ENCODE peak calls at places on chromosomes 2 and 18, in eight cellular contexts. B, K, P, J, I, D, L and C are unnamed samples.

GRCh38 chr18:29225351-29225750 is 1048.4 kb upstream of the CDH2 start:
- DNase-seq in B (no peak), K (no peak), P (no peak), J (no peak), I (no peak), D (no peak), L (no peak), C (no peak)

GRCh38 chr2:54422072-54422581 is 34.0 kb upstream of the SPTBN1 start:
- DNase-seq in B (no peak), K (no peak), P (no peak), J (no peak), I (no peak), D (no peak), L (no peak), C (peak)

GRCh38 chr18:51621103-51621969 is 423.9 kb upstream of the MEX3C start:
- DNase-seq in B (peak), K (no peak), P (no peak), J (no peak), I (peak), D (no peak), L (peak), C (peak)

GRCh38 chr2:213317929-213318328 is 33.7 kb downstream of the SPAG16 start:
- DNase-seq in B (no peak), K (no peak), P (no peak), J (no peak), I (no peak), D (no peak), L (no peak), C (no peak)

GRCh38 chr2:224689539-224689938 is 26.6 kb downstream of the CCDC195 start:
- DNase-seq in B (no peak), K (no peak), P (no peak), J (no peak), I (no peak), D (no peak), L (no peak), C (no peak)

GRCh38 chr2:74036450-74037175 is 51.9 kb downstream of the TET3 start:
- DNase-seq in B (no peak), K (no peak), P (no peak), J (no peak), I (no peak), D (no peak), L (no peak), C (peak)

GRCh38 chr18:29430416-29430815 is 1253.5 kb upstream of the CDH2 start:
- DNase-seq in B (no peak), K (no peak), P (no peak), J (no peak), I (no peak), D (no peak), L (no peak), C (no peak)

GRCh38 chr18:33761363-33761762 is 183.3 kb downstream of the ASXL3 start:
- DNase-seq in B (peak), K (no peak), P (no peak), J (no peak), I (peak), D (no peak), L (no peak), C (peak)

GRCh38 chr2:164840930-164841718 is 499 bp downstream of the COBLL1 start:
- DNase-seq in B (no peak), K (no peak), P (no peak), J (peak), I (peak), D (peak), L (peak), C (peak)

GRCh38 chr18:59460060-59460395 is 101.0 kb upstream of the LMAN1 start:
- DNase-seq in B (no peak), K (no peak), P (no peak), J (no peak), I (no peak), D (no peak), L (no peak), C (no peak)

GRCh38 chr2:108446703-108447102 is 2.3 kb upstream of the GCC2 start:
- DNase-seq in B (no peak), K (no peak), P (no peak), J (no peak), I (no peak), D (no peak), L (no peak), C (no peak)

GRCh38 chr18:8991131-8991530 is 111.4 kb upstream of the NDUFV2 start:
- DNase-seq in B (no peak), K (no peak), P (no peak), J (no peak), I (no peak), D (no peak), L (no peak), C (no peak)

GRCh38 chr2:54076577-54076976 is 38.8 kb upstream of the ACYP2 start:
- DNase-seq in B (no peak), K (no peak), P (no peak), J (no peak), I (peak), D (no peak), L (no peak), C (no peak)

GRCh38 chr18:74546751-74547530 is 12.6 kb downstream of the CNDP1 start:
- DNase-seq in B (peak), K (no peak), P (no peak), J (peak), I (peak), D (no peak), L (no peak), C (no peak)

GRCh38 chr2:216504376-216504762 is 5.7 kb downstream of the RPL37A start:
- DNase-seq in B (no peak), K (no peak), P (no peak), J (no peak), I (no peak), D (no peak), L (no peak), C (peak)

GRCh38 chr2:210955591-210955990 is 399.2 kb downstream of the CPS1 start:
- DNase-seq in B (no peak), K (no peak), P (no peak), J (peak), I (no peak), D (no peak), L (no peak), C (no peak)

GRCh38 chr2:209772316-209772715 is 684 bp downstream of the UNC80 start:
- DNase-seq in B (no peak), K (no peak), P (no peak), J (no peak), I (no peak), D (no peak), L (no peak), C (no peak)

GRCh38 chr2:239220363-239220762 is 180.5 kb downstream of the HDAC4 start:
- DNase-seq in B (no peak), K (no peak), P (no peak), J (no peak), I (no peak), D (no peak), L (no peak), C (peak)

GRCh38 chr2:236014408-236015131 is 153.6 kb downstream of the GBX2 start:
- DNase-seq in B (no peak), K (no peak), P (no peak), J (no peak), I (no peak), D (no peak), L (no peak), C (peak)

GRCh38 chr2:195318440-195319111 is 338.4 kb upstream of the SLC39A10 start:
- DNase-seq in B (peak), K (no peak), P (no peak), J (no peak), I (peak), D (no peak), L (no peak), C (peak)

GRCh38 chr2:40721595-40721994 is 269.7 kb upstream of the SLC8A1 start:
- DNase-seq in B (no peak), K (no peak), P (no peak), J (peak), I (no peak), D (no peak), L (no peak), C (peak)

DNA sequence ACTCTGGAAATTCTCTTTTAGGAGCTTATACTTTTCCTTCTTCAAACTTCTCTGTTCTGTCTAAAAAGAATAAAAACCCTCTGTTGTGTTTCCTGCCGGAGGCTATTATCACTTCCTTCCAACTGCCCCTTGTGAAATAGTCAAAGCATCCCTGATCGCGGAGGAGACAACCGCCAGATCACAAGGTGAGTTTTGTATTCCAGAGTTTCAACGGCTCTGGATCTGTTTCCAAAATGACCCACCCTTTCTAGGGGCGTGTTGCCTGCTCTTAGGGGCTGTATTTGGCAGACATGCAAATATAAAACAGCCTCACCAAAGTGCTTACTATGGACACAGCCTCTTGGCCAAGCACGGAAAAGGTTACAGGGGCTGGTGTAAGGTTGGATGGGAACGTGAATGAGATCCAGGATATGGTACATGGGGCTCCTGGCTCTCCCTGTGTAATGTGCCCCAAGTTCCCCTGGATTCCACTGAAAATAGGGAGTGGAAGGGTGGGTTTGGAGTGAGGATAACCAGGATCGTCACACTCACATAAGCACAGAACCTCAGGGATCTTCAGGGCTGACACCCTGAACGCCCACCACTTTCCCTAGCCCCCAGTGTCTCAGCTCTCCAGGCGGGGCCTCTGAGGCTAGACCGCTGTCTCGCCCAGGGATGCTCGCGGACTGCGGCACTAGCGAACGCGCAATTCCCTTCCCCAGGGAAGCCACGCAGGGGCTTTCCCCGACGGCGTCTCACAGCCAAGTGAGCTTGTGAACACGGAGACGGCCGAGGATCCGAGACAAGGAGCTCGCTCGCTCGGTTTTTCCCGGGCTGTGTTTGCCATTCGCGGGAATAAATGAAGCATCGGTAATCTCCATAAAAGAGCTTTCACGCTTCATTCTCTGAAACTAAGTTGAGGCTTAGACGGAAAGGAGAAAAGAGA is 14.4 kb downstream of the EN1 start:
- DNase-seq in B (no peak), K (no peak), P (no peak), J (no peak), I (no peak), D (peak), L (no peak), C (no peak)
- TF ChIP-seq POLR2A in B (no peak), K (no peak), P (no peak), J (no peak), I (no peak), D (no peak), L (no peak), C (no peak)

DNA sequence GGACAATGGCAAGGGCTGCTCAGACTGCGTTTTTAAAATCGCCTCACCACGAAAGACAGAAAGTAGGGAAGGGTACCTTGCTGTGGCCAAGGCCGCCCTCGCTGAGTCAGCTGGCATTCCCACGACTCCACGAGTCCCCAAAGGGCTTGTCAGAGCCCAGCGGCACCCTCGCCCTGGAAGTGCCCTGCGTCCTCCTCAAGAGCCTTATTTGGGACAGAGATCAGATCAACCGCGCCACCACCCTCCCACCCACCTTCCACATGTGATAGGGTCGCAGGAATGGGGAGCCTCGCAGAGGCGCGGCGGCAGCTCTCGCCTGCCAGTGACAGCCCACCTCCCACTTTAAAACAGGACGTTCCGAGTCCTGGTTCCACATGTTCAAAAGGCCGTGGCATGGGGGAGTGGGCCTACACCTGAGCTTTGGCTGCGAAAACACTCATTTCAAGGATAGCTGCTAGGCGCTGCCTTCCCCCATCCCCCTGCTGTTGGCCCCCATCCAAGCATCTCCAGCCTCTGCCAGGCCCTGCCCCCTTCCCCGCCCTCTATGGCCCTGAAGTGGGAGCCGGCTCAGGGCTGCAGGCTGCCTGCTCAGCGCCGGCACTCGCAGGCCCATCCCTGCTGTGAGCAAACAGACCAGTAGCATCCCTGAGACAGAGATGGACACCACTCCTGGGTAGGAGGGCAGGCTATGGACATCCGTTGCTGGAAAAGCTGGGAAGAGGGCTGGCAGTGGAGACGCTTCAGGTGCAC is 38.1 kb upstream of the ARHGEF4 start:
- DNase-seq in B (peak), K (no peak), P (no peak), J (no peak), I (no peak), D (peak), L (no peak), C (no peak)
- TF ChIP-seq POLR2A in B (no peak), K (no peak), P (no peak), J (no peak), I (no peak), D (no peak), L (no peak), C (no peak)

DNA sequence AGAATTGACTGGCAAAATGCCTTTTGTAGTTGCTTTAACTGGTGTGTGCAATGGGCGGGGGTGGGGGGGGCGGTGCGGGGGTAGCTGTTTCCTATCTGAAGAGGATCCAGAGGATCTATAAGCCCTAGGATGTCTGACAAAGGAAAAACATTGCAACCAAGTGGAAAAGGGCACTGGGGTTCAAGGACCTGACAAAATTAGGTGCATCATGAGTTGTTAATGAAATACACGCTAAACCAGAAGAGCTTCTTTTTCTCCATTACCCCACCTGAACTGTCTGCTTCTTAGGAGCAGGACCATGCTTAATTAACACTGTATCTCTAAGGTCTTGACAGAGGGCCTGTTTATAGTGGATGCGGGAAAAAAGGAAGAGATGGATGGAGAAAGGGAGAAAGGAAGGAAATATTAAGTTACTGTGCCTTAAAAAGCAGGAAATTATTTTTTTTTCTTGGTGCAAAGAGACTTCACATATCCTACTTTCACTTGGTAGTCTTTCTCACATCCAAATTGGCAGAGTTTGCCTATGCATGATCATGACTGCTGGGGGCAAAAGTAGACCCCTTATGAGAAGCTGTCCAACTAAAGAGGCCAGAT is 4.7 kb downstream of the RND3 start:
- DNase-seq in B (no peak), K (no peak), P (no peak), J (no peak), I (no peak), D (no peak), L (no peak), C (no peak)
- TF ChIP-seq POLR2A in B (no peak), K (no peak), P (no peak), J (no peak), I (no peak), D (no peak), L (no peak), C (no peak)

GRCh38 chr2:190217616-190218015 is 102.0 kb downstream of the HIBCH start:
- DNase-seq in B (no peak), K (no peak), P (no peak), J (no peak), I (no peak), D (no peak), L (no peak), C (no peak)
- TF ChIP-seq POLR2A in B (no peak), K (no peak), P (no peak), J (no peak), I (no peak), D (no peak), L (no peak), C (no peak)

GRCh38 chr2:215392164-215392563 is 43.7 kb downstream of the FN1 start:
- DNase-seq in B (no peak), K (no peak), P (no peak), J (no peak), I (no peak), D (no peak), L (no peak), C (no peak)

GRCh38 chr2:215392687-215393270 is 43.1 kb downstream of the FN1 start:
- DNase-seq in B (no peak), K (no peak), P (no peak), J (no peak), I (no peak), D (no peak), L (no peak), C (no peak)

GRCh38 chr2:215394102-215394805 is 41.6 kb downstream of the FN1 start:
- DNase-seq in B (no peak), K (no peak), P (no peak), J (no peak), I (no peak), D (no peak), L (no peak), C (peak)

GRCh38 chr2:215390550-215390913 is 45.3 kb downstream of the FN1 start:
- DNase-seq in B (no peak), K (no peak), P (no peak), J (no peak), I (no peak), D (no peak), L (no peak), C (no peak)

DNA sequence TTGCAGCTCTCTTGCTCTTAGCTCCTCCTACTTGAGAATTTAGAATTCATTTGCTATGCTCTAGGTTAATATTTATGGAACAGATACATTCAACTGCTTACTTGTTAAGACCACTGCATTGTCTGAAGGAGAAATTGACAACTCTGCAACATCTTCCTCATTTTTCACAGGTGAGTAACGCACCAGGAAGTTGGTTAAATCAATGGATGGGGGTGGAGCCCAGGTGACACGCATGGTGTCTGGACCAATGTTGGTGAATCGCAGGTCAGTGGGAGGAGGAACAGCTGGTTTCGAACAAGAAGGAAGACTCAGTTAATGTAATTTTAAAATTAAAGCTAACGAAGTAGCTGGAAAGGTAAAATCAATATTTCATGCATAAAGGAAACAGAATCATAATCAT is 44.3 kb downstream of the FN1 start:
- DNase-seq in B (no peak), K (no peak), P (no peak), J (no peak), I (no peak), D (no peak), L (no peak), C (no peak)
- TF ChIP-seq POLR2A in B (no peak), K (no peak), P (no peak), J (no peak), I (no peak), D (no peak), L (no peak), C (no peak)

DNA sequence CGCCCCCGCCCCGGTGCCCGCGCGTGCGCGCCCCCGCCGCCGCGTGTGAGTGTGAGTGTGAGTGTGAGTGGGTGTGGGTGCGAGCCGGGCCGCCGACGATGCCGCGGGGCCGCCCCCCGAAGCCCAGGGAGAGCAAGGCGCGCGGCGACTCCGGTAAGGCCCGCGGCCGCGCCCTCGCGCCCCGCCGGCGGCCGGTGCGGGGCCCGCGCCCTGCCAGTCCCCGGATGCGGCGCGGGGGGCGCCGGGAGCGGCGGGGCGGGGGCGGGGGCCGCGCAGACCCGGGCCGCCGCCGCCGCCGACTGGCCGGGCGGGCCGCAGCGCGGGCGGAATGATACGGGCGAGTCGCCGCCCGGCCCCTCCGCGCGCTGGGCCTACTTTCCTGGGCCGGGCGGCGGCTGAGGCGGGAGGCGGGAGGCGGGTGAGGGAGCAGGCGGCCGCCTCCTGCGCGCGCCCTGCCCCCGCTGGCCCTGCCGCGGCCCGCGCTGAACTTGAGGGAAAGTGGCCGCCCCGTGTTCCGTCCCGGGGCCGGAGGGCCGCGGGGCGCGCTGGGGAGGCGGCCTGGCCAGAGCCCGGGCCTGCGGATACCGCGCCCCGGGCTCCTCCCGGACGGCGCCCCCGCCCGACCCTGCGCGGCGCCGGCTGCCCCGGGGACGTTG is at the start of gene ZNF236:
- DNase-seq in B (peak), K (no peak), P (no peak), J (peak), I (peak), D (peak), L (peak), C (peak)
- TF ChIP-seq POLR2A in B (peak), K (peak), P (peak), J (peak), I (peak), D (no peak), L (no peak), C (peak)

DNA sequence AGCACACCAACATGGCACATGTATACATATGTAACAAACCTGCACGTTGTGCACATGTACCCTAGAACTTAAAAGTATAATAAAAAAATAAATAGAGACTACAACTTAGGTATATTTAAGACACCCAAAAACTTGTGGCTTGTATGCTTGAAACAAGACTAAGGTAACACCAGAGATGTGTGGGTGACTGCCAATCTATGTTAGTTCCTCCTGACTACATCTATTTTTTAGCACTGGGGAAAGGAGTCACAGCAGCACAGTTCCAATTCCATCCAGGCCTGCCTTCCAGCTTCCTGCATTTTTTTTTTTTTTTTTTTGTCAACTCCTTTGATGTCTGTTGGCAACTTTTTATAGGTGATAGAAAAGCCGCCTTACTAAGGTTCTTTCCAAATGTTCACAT is 18.2 kb downstream of the C2orf69 start:
- DNase-seq in B (no peak), K (no peak), P (no peak), J (no peak), I (no peak), D (no peak), L (no peak), C (no peak)
- TF ChIP-seq POLR2A in B (no peak), K (no peak), P (no peak), J (no peak), I (no peak), D (no peak), L (no peak), C (no peak)